ENCODE peak calls at places on chromosome 11, in eight cellular contexts. S is HepG2, Y is Panc1, P is stomach, V is GM12892, A is HCT116, L is breast epithelium, B is endothelial cell of umbilical vein. N is an unnamed sample.

GRCh38 chr11:43576834-43577521 is 103.6 kb upstream of the HSD17B12 start:
- DNase-seq in P (peak; percentile 44), Y (no peak), A (peak; percentile 12), V (no peak), L (no peak), S (peak; percentile 32), B (peak; percentile 40), N (peak; percentile 97)

GRCh38 chr11:72673284-72673942 is 809 bp downstream of the PDE2A start:
- DNase-seq in Y (no peak), L (no peak), A (no peak), V (no peak), B (no peak), P (no peak), S (no peak), N (peak; percentile 65)

GRCh38 chr11:33001281-33001680 is 14.4 kb upstream of the DEPDC7 start:
- DNase-seq in V (no peak), L (no peak), B (no peak), S (no peak), A (no peak), Y (no peak), P (no peak), N (no peak)

GRCh38 chr11:93020248-93021088 is 51.0 kb downstream of the MTNR1B start:
- DNase-seq in L (no peak), Y (no peak), B (peak; percentile 50), V (no peak), A (no peak), S (no peak), P (no peak), N (no peak)

GRCh38 chr11:2992234-2992999 is at the start of gene NAP1L4:
- DNase-seq in B (peak; percentile 97), Y (peak; percentile 92), L (peak; percentile 96), A (peak; percentile 94), V (peak; percentile 99), S (peak; percentile 93), P (peak; percentile 98), N (peak; percentile 99)

GRCh38 chr11:44861829-44862545 is 88.7 kb downstream of the TP53I11 start:
- DNase-seq in P (peak; percentile 58), S (peak; percentile 44), L (peak; percentile 92), V (peak; percentile 75), B (peak; percentile 79), Y (peak; percentile 89), A (peak; percentile 89), N (peak; percentile 64)

GRCh38 chr11:13119928-13120520 is 110.9 kb downstream of the RASSF10 start:
- DNase-seq in P (no peak), Y (no peak), S (no peak), B (no peak), A (no peak), V (no peak), L (no peak), N (no peak)

GRCh38 chr11:118660646-118661424 is 18.6 kb downstream of the TREH start:
- DNase-seq in B (no peak), Y (no peak), L (no peak), S (peak; percentile 24), A (no peak), V (no peak), P (no peak), N (no peak)

GRCh38 chr11:75311858-75312288 is 39.6 kb downstream of the ARRB1 start:
- DNase-seq in B (peak; percentile 38), V (no peak), Y (no peak), P (peak; percentile 67), L (no peak), A (no peak), S (no peak), N (no peak)

GRCh38 chr11:75312346-75312745 is 39.1 kb downstream of the ARRB1 start:
- DNase-seq in L (no peak), B (no peak), A (no peak), P (no peak), V (no peak), Y (no peak), S (no peak), N (no peak)

GRCh38 chr11:75314771-75315438 is 36.6 kb downstream of the ARRB1 start:
- DNase-seq in B (no peak), A (no peak), V (no peak), S (no peak), P (no peak), Y (no peak), L (no peak), N (no peak)

GRCh38 chr11:75315439-75315805 is 36.0 kb downstream of the ARRB1 start:
- DNase-seq in P (no peak), B (peak; percentile 28), A (no peak), L (no peak), Y (no peak), V (no peak), S (no peak), N (no peak)

GRCh38 chr11:75313457-75314272 is 37.8 kb downstream of the ARRB1 start:
- DNase-seq in B (peak; percentile 90), Y (no peak), P (peak; percentile 55), S (no peak), L (no peak), V (no peak), A (no peak), N (no peak)
- TF ChIP-seq POLR2AphosphoS5 in B (peak; percentile 15), Y (no peak), P (no peak), S (no peak), L (no peak), V (no peak), A (no peak), N (no peak)

GRCh38 chr11:81129618-81130017 is 1604.0 kb downstream of the FAM181B start:
- DNase-seq in V (no peak), P (no peak), S (no peak), B (no peak), L (no peak), A (no peak), Y (no peak), N (no peak)
- TF ChIP-seq POLR2AphosphoS5 in V (no peak), P (no peak), S (no peak), B (no peak), L (no peak), A (no peak), Y (no peak), N (no peak)

GRCh38 chr11:836700-837099 is 3.9 kb downstream of the CD151 start:
- DNase-seq in S (no peak), P (no peak), Y (no peak), V (no peak), L (no peak), B (no peak), A (no peak), N (no peak)

GRCh38 chr11:837990-838307 is 4.4 kb downstream of the POLR2L start:
- DNase-seq in L (no peak), B (no peak), Y (no peak), P (no peak), A (no peak), V (no peak), S (no peak), N (no peak)

GRCh38 chr11:836274-836673 is 3.5 kb downstream of the CD151 start:
- DNase-seq in S (no peak), Y (no peak), B (no peak), L (no peak), P (no peak), V (no peak), A (no peak), N (no peak)

GRCh38 chr11:838441-839279 is 3.7 kb downstream of the POLR2L start:
- DNase-seq in Y (no peak), V (no peak), P (no peak), L (no peak), B (peak; percentile 34), S (peak; percentile 82), A (no peak), N (peak; percentile 79)

DNA sequence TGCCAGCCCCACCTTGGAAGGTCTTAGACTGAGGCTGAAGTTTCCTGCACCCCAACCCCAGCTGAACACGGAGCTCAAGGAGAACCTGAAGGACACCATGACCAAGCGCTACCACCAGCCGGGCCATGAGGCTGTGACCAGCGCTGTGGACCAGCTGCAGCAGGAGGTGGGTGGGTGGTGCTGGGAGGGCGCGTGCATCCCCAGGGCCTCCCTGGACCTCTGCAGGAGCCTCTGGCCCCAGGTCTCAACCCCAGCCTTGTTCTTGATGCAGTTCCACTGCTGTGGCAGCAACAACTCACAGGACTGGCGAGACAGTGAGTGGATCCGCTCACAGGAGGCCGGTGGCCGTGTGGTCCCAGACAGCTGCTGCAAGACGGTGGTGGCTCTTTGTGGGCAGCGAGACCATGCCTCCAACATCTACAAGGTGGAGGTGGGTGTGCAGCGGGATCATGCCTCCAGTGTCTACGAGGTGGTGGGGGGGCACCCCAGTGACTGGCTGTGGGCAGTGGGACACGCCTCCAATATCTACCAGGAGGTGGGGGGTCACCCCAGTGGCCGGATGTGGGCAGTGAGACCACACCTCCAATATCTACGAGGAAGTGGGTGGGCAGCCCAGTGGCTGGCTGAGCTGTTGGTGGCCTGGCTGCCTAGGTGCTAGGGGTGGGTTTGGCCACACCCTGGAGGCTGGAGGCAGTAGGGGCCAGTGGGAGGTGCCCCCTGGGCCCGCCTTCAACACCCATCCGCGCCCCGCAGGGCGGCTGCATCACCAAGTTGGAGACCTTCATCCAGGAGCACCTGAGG is 4.6 kb downstream of the CD151 start:
- DNase-seq in A (no peak), V (no peak), Y (no peak), S (no peak), B (no peak), P (no peak), L (no peak), N (no peak)
- TF ChIP-seq POLR2AphosphoS5 in A (no peak), V (peak; percentile 17), Y (peak; percentile 70), S (no peak), B (peak; percentile 61), P (no peak), L (no peak), N (no peak)

DNA sequence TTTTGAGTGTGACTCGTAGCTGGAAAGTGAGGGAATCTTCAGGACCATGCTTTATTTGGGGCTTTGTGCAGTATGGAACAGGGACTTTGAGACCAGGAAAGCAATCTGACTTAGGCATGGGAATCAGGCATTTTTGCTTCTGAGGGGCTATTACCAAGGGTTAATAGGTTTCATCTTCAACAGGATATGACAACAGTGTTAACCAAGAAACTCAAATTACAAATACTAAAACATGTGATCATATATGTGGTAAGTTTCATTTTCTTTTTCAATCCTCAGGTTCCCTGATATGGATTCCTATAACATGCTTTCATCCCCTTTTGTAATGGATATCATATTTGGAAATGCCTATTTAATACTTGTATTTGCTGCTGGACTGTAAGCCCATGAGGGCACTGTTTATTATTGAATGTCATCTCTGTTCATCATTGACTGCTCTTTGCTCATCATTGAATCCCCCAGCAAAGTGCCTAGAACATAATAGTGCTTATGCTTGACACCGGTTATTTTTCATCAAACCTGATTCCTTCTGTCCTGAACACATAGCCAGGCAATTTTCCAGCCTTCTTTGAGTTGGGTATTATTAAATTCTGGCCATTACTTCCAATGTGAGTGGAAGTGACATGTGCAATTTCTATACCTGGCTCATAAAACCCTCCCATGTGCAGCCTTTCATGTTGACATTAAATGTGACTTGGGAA is 11.0 kb downstream of the OR51E1 start:
- DNase-seq in V (no peak), P (no peak), Y (no peak), A (no peak), S (no peak), B (no peak), L (no peak), N (no peak)
- TF ChIP-seq POLR2AphosphoS5 in V (no peak), P (no peak), Y (no peak), A (no peak), S (no peak), B (no peak), L (no peak), N (no peak)

GRCh38 chr11:105588001-105588400 is 21.9 kb upstream of the GRIA4 start:
- DNase-seq in B (peak; percentile 14), V (no peak), S (no peak), Y (no peak), L (no peak), A (no peak), P (no peak), N (no peak)
- TF ChIP-seq POLR2AphosphoS5 in B (no peak), V (no peak), S (no peak), Y (no peak), L (no peak), A (no peak), P (no peak), N (no peak)

N was measured in GM23338.